ENCODE peak calls at places on chromosome 22, in nine cellular contexts. One of them, this sample, is unnamed.

GRCh38 chr22:18012528-18012927 is 11.8 kb downstream of the MICAL3 start:
- DNase-seq in RWPE1: peak; percentile 28
- DNase-seq in RPMI7951: peak; percentile 24
- DNase-seq in M059J: peak; percentile 73
- DNase-seq in left ventricle myocardium inferior: no peak
- DNase-seq in activated CD4-positive, alpha-beta T cell treated with anti-CD3 and anti-CD28 coated beads, Interleukin-2, amount 10 ng/mL, durations not matched to agents 7 days and 5 days: no peak
- DNase-seq in thoracic aorta: no peak
- DNase-seq in tibial nerve: no peak
- DNase-seq in NCI-H1105 treated with DMSO at 0.1 percent for 48 hours: no peak
- DNase-seq in this sample: no peak

GRCh38 chr22:37175414-37176144 is 12.5 kb downstream of the C1QTNF6 start:
- DNase-seq in M059J: no peak
- DNase-seq in RPMI7951: no peak
- DNase-seq in RWPE1: no peak
- DNase-seq in thoracic aorta: no peak
- DNase-seq in tibial nerve: no peak
- DNase-seq in left ventricle myocardium inferior: no peak
- DNase-seq in NCI-H1105 treated with DMSO at 0.1 percent for 48 hours: no peak
- DNase-seq in activated CD4-positive, alpha-beta T cell treated with anti-CD3 and anti-CD28 coated beads, Interleukin-2, amount 10 ng/mL, durations not matched to agents 7 days and 5 days: no peak
- DNase-seq in this sample: no peak

GRCh38 chr22:22362939-22363338 is 118.4 kb downstream of the VPREB1 start:
- DNase-seq in activated CD4-positive, alpha-beta T cell treated with anti-CD3 and anti-CD28 coated beads, Interleukin-2, amount 10 ng/mL, durations not matched to agents 7 days and 5 days: no peak
- DNase-seq in RWPE1: no peak
- DNase-seq in M059J: no peak
- DNase-seq in tibial nerve: no peak
- DNase-seq in RPMI7951: no peak
- DNase-seq in left ventricle myocardium inferior: no peak
- DNase-seq in NCI-H1105 treated with DMSO at 0.1 percent for 48 hours: no peak
- DNase-seq in thoracic aorta: no peak
- DNase-seq in this sample: no peak

GRCh38 chr22:50017701-50018224 is 5.2 kb upstream of the IL17REL start:
- DNase-seq in NCI-H1105 treated with DMSO at 0.1 percent for 48 hours: no peak
- DNase-seq in activated CD4-positive, alpha-beta T cell treated with anti-CD3 and anti-CD28 coated beads, Interleukin-2, amount 10 ng/mL, durations not matched to agents 7 days and 5 days: no peak
- DNase-seq in RWPE1: no peak
- DNase-seq in RPMI7951: no peak
- DNase-seq in left ventricle myocardium inferior: no peak
- DNase-seq in M059J: no peak
- DNase-seq in thoracic aorta: no peak
- DNase-seq in tibial nerve: no peak
- DNase-seq in this sample: no peak

GRCh38 chr22:19806213-19807160 is 45.9 kb downstream of the TBX1 start:
- DNase-seq in left ventricle myocardium inferior: peak; percentile 12
- DNase-seq in activated CD4-positive, alpha-beta T cell treated with anti-CD3 and anti-CD28 coated beads, Interleukin-2, amount 10 ng/mL, durations not matched to agents 7 days and 5 days: no peak
- DNase-seq in RPMI7951: peak; percentile 17
- DNase-seq in M059J: peak; percentile 21
- DNase-seq in NCI-H1105 treated with DMSO at 0.1 percent for 48 hours: peak; percentile 53
- DNase-seq in RWPE1: peak; percentile 92
- DNase-seq in thoracic aorta: no peak
- DNase-seq in tibial nerve: no peak
- DNase-seq in this sample: no peak

GRCh38 chr22:37201066-37201820 is 11.0 kb downstream of the SSTR3 start:
- DNase-seq in RPMI7951: no peak
- DNase-seq in thoracic aorta: no peak
- DNase-seq in left ventricle myocardium inferior: no peak
- DNase-seq in NCI-H1105 treated with DMSO at 0.1 percent for 48 hours: no peak
- DNase-seq in tibial nerve: no peak
- DNase-seq in M059J: no peak
- DNase-seq in RWPE1: no peak
- DNase-seq in activated CD4-positive, alpha-beta T cell treated with anti-CD3 and anti-CD28 coated beads, Interleukin-2, amount 10 ng/mL, durations not matched to agents 7 days and 5 days: no peak
- DNase-seq in this sample: no peak

GRCh38 chr22:42379961-42380537 is 52.2 kb downstream of the NFAM1 start:
- DNase-seq in thoracic aorta: no peak
- DNase-seq in RWPE1: no peak
- DNase-seq in M059J: no peak
- DNase-seq in left ventricle myocardium inferior: no peak
- DNase-seq in NCI-H1105 treated with DMSO at 0.1 percent for 48 hours: peak; percentile 8
- DNase-seq in tibial nerve: no peak
- DNase-seq in RPMI7951: no peak
- DNase-seq in activated CD4-positive, alpha-beta T cell treated with anti-CD3 and anti-CD28 coated beads, Interleukin-2, amount 10 ng/mL, durations not matched to agents 7 days and 5 days: no peak
- DNase-seq in this sample: no peak

GRCh38 chr22:49039625-49040024 is 788.0 kb downstream of the BRD1 start:
- DNase-seq in activated CD4-positive, alpha-beta T cell treated with anti-CD3 and anti-CD28 coated beads, Interleukin-2, amount 10 ng/mL, durations not matched to agents 7 days and 5 days: no peak
- DNase-seq in NCI-H1105 treated with DMSO at 0.1 percent for 48 hours: no peak
- DNase-seq in tibial nerve: no peak
- DNase-seq in RWPE1: no peak
- DNase-seq in left ventricle myocardium inferior: no peak
- DNase-seq in RPMI7951: no peak
- DNase-seq in M059J: no peak
- DNase-seq in thoracic aorta: no peak
- DNase-seq in this sample: no peak

GRCh38 chr22:46894081-46894671 is 131.7 kb downstream of the TBC1D22A start:
- DNase-seq in activated CD4-positive, alpha-beta T cell treated with anti-CD3 and anti-CD28 coated beads, Interleukin-2, amount 10 ng/mL, durations not matched to agents 7 days and 5 days: no peak
- DNase-seq in tibial nerve: no peak
- DNase-seq in NCI-H1105 treated with DMSO at 0.1 percent for 48 hours: no peak
- DNase-seq in RPMI7951: peak; percentile 2
- DNase-seq in left ventricle myocardium inferior: no peak
- DNase-seq in M059J: no peak
- DNase-seq in RWPE1: no peak
- DNase-seq in thoracic aorta: no peak
- DNase-seq in this sample: no peak

GRCh38 chr22:45994516-45995404 is 17.8 kb upstream of the WNT7B start:
- DNase-seq in NCI-H1105 treated with DMSO at 0.1 percent for 48 hours: peak; percentile 23
- DNase-seq in tibial nerve: peak; percentile 91
- DNase-seq in M059J: peak; percentile 69
- DNase-seq in left ventricle myocardium inferior: peak; percentile 85
- DNase-seq in RPMI7951: peak; percentile 67
- DNase-seq in thoracic aorta: no peak
- DNase-seq in activated CD4-positive, alpha-beta T cell treated with anti-CD3 and anti-CD28 coated beads, Interleukin-2, amount 10 ng/mL, durations not matched to agents 7 days and 5 days: peak; percentile 78
- DNase-seq in RWPE1: peak; percentile 52
- DNase-seq in this sample: no peak

GRCh38 chr22:24072361-24072760 is 61.3 kb downstream of the CABIN1 start:
- DNase-seq in left ventricle myocardium inferior: no peak
- DNase-seq in thoracic aorta: no peak
- DNase-seq in RWPE1: no peak
- DNase-seq in activated CD4-positive, alpha-beta T cell treated with anti-CD3 and anti-CD28 coated beads, Interleukin-2, amount 10 ng/mL, durations not matched to agents 7 days and 5 days: no peak
- DNase-seq in tibial nerve: no peak
- DNase-seq in M059J: no peak
- DNase-seq in RPMI7951: no peak
- DNase-seq in NCI-H1105 treated with DMSO at 0.1 percent for 48 hours: no peak
- DNase-seq in this sample: no peak

GRCh38 chr22:22770280-22770871 is 117.2 kb upstream of the IGLL5 start:
- DNase-seq in activated CD4-positive, alpha-beta T cell treated with anti-CD3 and anti-CD28 coated beads, Interleukin-2, amount 10 ng/mL, durations not matched to agents 7 days and 5 days: peak; percentile 52
- DNase-seq in M059J: peak; percentile 6
- DNase-seq in tibial nerve: peak; percentile 40
- DNase-seq in thoracic aorta: no peak
- DNase-seq in RWPE1: peak; percentile 26
- DNase-seq in RPMI7951: peak; percentile 12
- DNase-seq in left ventricle myocardium inferior: no peak
- DNase-seq in NCI-H1105 treated with DMSO at 0.1 percent for 48 hours: peak; percentile 17
- DNase-seq in this sample: no peak

GRCh38 chr22:47075568-47075967 is 313.1 kb downstream of the TBC1D22A start:
- DNase-seq in tibial nerve: no peak
- DNase-seq in NCI-H1105 treated with DMSO at 0.1 percent for 48 hours: no peak
- DNase-seq in M059J: no peak
- DNase-seq in thoracic aorta: no peak
- DNase-seq in activated CD4-positive, alpha-beta T cell treated with anti-CD3 and anti-CD28 coated beads, Interleukin-2, amount 10 ng/mL, durations not matched to agents 7 days and 5 days: no peak
- DNase-seq in RPMI7951: no peak
- DNase-seq in RWPE1: no peak
- DNase-seq in left ventricle myocardium inferior: no peak
- DNase-seq in this sample: no peak

GRCh38 chr22:21628386-21629261 is 1.2 kb downstream of the YDJC start:
- DNase-seq in NCI-H1105 treated with DMSO at 0.1 percent for 48 hours: no peak
- DNase-seq in M059J: no peak
- DNase-seq in activated CD4-positive, alpha-beta T cell treated with anti-CD3 and anti-CD28 coated beads, Interleukin-2, amount 10 ng/mL, durations not matched to agents 7 days and 5 days: no peak
- DNase-seq in RWPE1: no peak
- DNase-seq in left ventricle myocardium inferior: no peak
- DNase-seq in thoracic aorta: no peak
- DNase-seq in RPMI7951: no peak
- DNase-seq in tibial nerve: no peak
- DNase-seq in this sample: no peak

GRCh38 chr22:30279389-30279788 is 9.9 kb downstream of the CASTOR1 start:
- DNase-seq in tibial nerve: no peak
- DNase-seq in thoracic aorta: no peak
- DNase-seq in M059J: no peak
- DNase-seq in RWPE1: no peak
- DNase-seq in left ventricle myocardium inferior: peak; percentile 60
- DNase-seq in NCI-H1105 treated with DMSO at 0.1 percent for 48 hours: no peak
- DNase-seq in activated CD4-positive, alpha-beta T cell treated with anti-CD3 and anti-CD28 coated beads, Interleukin-2, amount 10 ng/mL, durations not matched to agents 7 days and 5 days: no peak
- DNase-seq in RPMI7951: peak; percentile 78
- DNase-seq in this sample: no peak

GRCh38 chr22:23180893-23181762 is 819 bp downstream of the BCR start:
- DNase-seq in tibial nerve: no peak
- DNase-seq in M059J: no peak
- DNase-seq in left ventricle myocardium inferior: peak; percentile 22
- DNase-seq in NCI-H1105 treated with DMSO at 0.1 percent for 48 hours: peak; percentile 19
- DNase-seq in RPMI7951: no peak
- DNase-seq in activated CD4-positive, alpha-beta T cell treated with anti-CD3 and anti-CD28 coated beads, Interleukin-2, amount 10 ng/mL, durations not matched to agents 7 days and 5 days: peak; percentile 31
- DNase-seq in thoracic aorta: no peak
- DNase-seq in RWPE1: no peak
- DNase-seq in this sample: no peak

GRCh38 chr22:28873183-28873964 is 10.0 kb upstream of the ZNRF3 start:
- DNase-seq in RPMI7951: peak; percentile 30
- DNase-seq in RWPE1: no peak
- DNase-seq in NCI-H1105 treated with DMSO at 0.1 percent for 48 hours: no peak
- DNase-seq in thoracic aorta: no peak
- DNase-seq in left ventricle myocardium inferior: no peak
- DNase-seq in M059J: no peak
- DNase-seq in activated CD4-positive, alpha-beta T cell treated with anti-CD3 and anti-CD28 coated beads, Interleukin-2, amount 10 ng/mL, durations not matched to agents 7 days and 5 days: no peak
- DNase-seq in tibial nerve: no peak
- DNase-seq in this sample: no peak

GRCh38 chr22:25069758-25070461 is 117.4 kb downstream of the KIAA1671 start:
- DNase-seq in thoracic aorta: no peak
- DNase-seq in RPMI7951: no peak
- DNase-seq in NCI-H1105 treated with DMSO at 0.1 percent for 48 hours: no peak
- DNase-seq in activated CD4-positive, alpha-beta T cell treated with anti-CD3 and anti-CD28 coated beads, Interleukin-2, amount 10 ng/mL, durations not matched to agents 7 days and 5 days: peak; percentile 73
- DNase-seq in tibial nerve: no peak
- DNase-seq in M059J: no peak
- DNase-seq in RWPE1: no peak
- DNase-seq in left ventricle myocardium inferior: no peak
- DNase-seq in this sample: no peak

GRCh38 chr22:19713228-19713627 is 1.1 kb upstream of the SEPTIN5 start:
- DNase-seq in M059J: no peak
- DNase-seq in left ventricle myocardium inferior: no peak
- DNase-seq in thoracic aorta: no peak
- DNase-seq in activated CD4-positive, alpha-beta T cell treated with anti-CD3 and anti-CD28 coated beads, Interleukin-2, amount 10 ng/mL, durations not matched to agents 7 days and 5 days: no peak
- DNase-seq in RWPE1: no peak
- DNase-seq in NCI-H1105 treated with DMSO at 0.1 percent for 48 hours: no peak
- DNase-seq in RPMI7951: no peak
- DNase-seq in tibial nerve: no peak
- DNase-seq in this sample: no peak

GRCh38 chr22:43302462-43303109 is 40.6 kb downstream of the SCUBE1 start:
- DNase-seq in tibial nerve: no peak
- DNase-seq in activated CD4-positive, alpha-beta T cell treated with anti-CD3 and anti-CD28 coated beads, Interleukin-2, amount 10 ng/mL, durations not matched to agents 7 days and 5 days: no peak
- DNase-seq in NCI-H1105 treated with DMSO at 0.1 percent for 48 hours: no peak
- DNase-seq in thoracic aorta: no peak
- DNase-seq in RWPE1: no peak
- DNase-seq in M059J: no peak
- DNase-seq in left ventricle myocardium inferior: no peak
- DNase-seq in RPMI7951: peak; percentile 75
- DNase-seq in this sample: no peak

GRCh38 chr22:46072030-46072881 is 78.1 kb upstream of the PPARA start:
- DNase-seq in thoracic aorta: no peak
- DNase-seq in tibial nerve: no peak
- DNase-seq in M059J: no peak
- DNase-seq in left ventricle myocardium inferior: peak; percentile 75
- DNase-seq in activated CD4-positive, alpha-beta T cell treated with anti-CD3 and anti-CD28 coated beads, Interleukin-2, amount 10 ng/mL, durations not matched to agents 7 days and 5 days: peak; percentile 53
- DNase-seq in NCI-H1105 treated with DMSO at 0.1 percent for 48 hours: no peak
- DNase-seq in RPMI7951: peak; percentile 58
- DNase-seq in RWPE1: no peak
- DNase-seq in this sample: no peak

GRCh38 chr22:38028344-38029130 is 28.7 kb upstream of the PICK1 start:
- DNase-seq in NCI-H1105 treated with DMSO at 0.1 percent for 48 hours: no peak
- DNase-seq in RWPE1: no peak
- DNase-seq in thoracic aorta: no peak
- DNase-seq in RPMI7951: no peak
- DNase-seq in tibial nerve: no peak
- DNase-seq in left ventricle myocardium inferior: no peak
- DNase-seq in M059J: no peak
- DNase-seq in activated CD4-positive, alpha-beta T cell treated with anti-CD3 and anti-CD28 coated beads, Interleukin-2, amount 10 ng/mL, durations not matched to agents 7 days and 5 days: no peak
- DNase-seq in this sample: no peak

GRCh38 chr22:33785283-33785991 is 134.8 kb downstream of the LARGE1 start:
- DNase-seq in thoracic aorta: no peak
- DNase-seq in activated CD4-positive, alpha-beta T cell treated with anti-CD3 and anti-CD28 coated beads, Interleukin-2, amount 10 ng/mL, durations not matched to agents 7 days and 5 days: no peak
- DNase-seq in RWPE1: no peak
- DNase-seq in M059J: peak; percentile 21
- DNase-seq in RPMI7951: peak; percentile 1
- DNase-seq in tibial nerve: no peak
- DNase-seq in NCI-H1105 treated with DMSO at 0.1 percent for 48 hours: peak; percentile 16
- DNase-seq in left ventricle myocardium inferior: no peak
- DNase-seq in this sample: no peak

GRCh38 chr22:31106651-31107205 is 640 bp downstream of the SELENOM start:
- DNase-seq in left ventricle myocardium inferior: no peak
- DNase-seq in thoracic aorta: no peak
- DNase-seq in RWPE1: no peak
- DNase-seq in tibial nerve: peak; percentile 44
- DNase-seq in RPMI7951: no peak
- DNase-seq in M059J: no peak
- DNase-seq in NCI-H1105 treated with DMSO at 0.1 percent for 48 hours: no peak
- DNase-seq in activated CD4-positive, alpha-beta T cell treated with anti-CD3 and anti-CD28 coated beads, Interleukin-2, amount 10 ng/mL, durations not matched to agents 7 days and 5 days: no peak
- DNase-seq in this sample: no peak

GRCh38 chr22:24865508-24865907 is 59.5 kb downstream of the SGSM1 start:
- DNase-seq in NCI-H1105 treated with DMSO at 0.1 percent for 48 hours: no peak
- DNase-seq in M059J: no peak
- DNase-seq in tibial nerve: no peak
- DNase-seq in left ventricle myocardium inferior: no peak
- DNase-seq in RWPE1: no peak
- DNase-seq in RPMI7951: no peak
- DNase-seq in activated CD4-positive, alpha-beta T cell treated with anti-CD3 and anti-CD28 coated beads, Interleukin-2, amount 10 ng/mL, durations not matched to agents 7 days and 5 days: no peak
- DNase-seq in thoracic aorta: no peak
- DNase-seq in this sample: no peak